ENCODE peak calls at places on chromosome 6, in six cellular contexts. R is fibroblast of the aortic adventitia, D is AG04450, V is progenitor cell of endocrine pancreas, L is breast epithelium, G is RWPE2. X is an unnamed sample.

GRCh38 chr6:111657146-111657545 is 51.5 kb upstream of the TRAF3IP2 start:
- DNase-seq in R (peak), D (no peak), V (no peak), L (no peak), G (no peak), X (no peak)

GRCh38 chr6:169859401-169859977 is 108.1 kb downstream of the ERMARD start:
- DNase-seq in R (no peak), D (no peak), V (no peak), L (no peak), G (no peak), X (peak)

GRCh38 chr6:135909737-135910387 is 58.4 kb downstream of the PDE7B start:
- DNase-seq in R (peak), D (no peak), V (peak), L (no peak), G (no peak), X (no peak)

GRCh38 chr6:101085327-101085726 is 204.2 kb upstream of the ASCC3 start:
- DNase-seq in R (peak), D (no peak), V (no peak), L (no peak), G (no peak), X (no peak)

GRCh38 chr6:127539292-127539691 is 20.2 kb upstream of the MTCL3 start:
- DNase-seq in R (peak), D (no peak), V (no peak), L (no peak), G (no peak), X (no peak)

GRCh38 chr6:168555618-168556273 is 114.8 kb downstream of the SMOC2 start:
- DNase-seq in R (no peak), D (no peak), V (no peak), L (no peak), G (no peak), X (no peak)

GRCh38 chr6:163147988-163148387 is 266.5 kb upstream of the QKI start:
- DNase-seq in R (no peak), D (no peak), V (no peak), L (no peak), G (no peak), X (no peak)

GRCh38 chr6:168332020-168332419 is 12.4 kb upstream of the DACT2 start:
- DNase-seq in R (no peak), D (no peak), V (no peak), L (no peak), G (no peak), X (no peak)

GRCh38 chr6:157432861-157433260 is 51.9 kb downstream of the ZDHHC14 start:
- DNase-seq in R (no peak), D (no peak), V (no peak), L (no peak), G (no peak), X (no peak)

GRCh38 chr6:13769655-13770053 is 44.7 kb downstream of the MCUR1 start:
- DNase-seq in R (no peak), D (no peak), V (no peak), L (no peak), G (no peak), X (peak)
- TF ChIP-seq CTCF in R (peak), D (peak), V (no peak), L (no peak), G (peak), X (no peak)

GRCh38 chr6:56246544-56246940 is 838 bp downstream of the COL21A1 start:
- DNase-seq in R (no peak), D (no peak), V (no peak), L (no peak), G (no peak), X (peak)

GRCh38 chr6:56247654-56248122 is 308 bp upstream of the COL21A1 start:
- DNase-seq in R (no peak), D (no peak), V (no peak), L (no peak), G (no peak), X (no peak)

GRCh38 chr6:56244528-56245253 is 2.7 kb downstream of the COL21A1 start:
- DNase-seq in R (no peak), D (no peak), V (no peak), L (no peak), G (no peak), X (no peak)

GRCh38 chr6:56245903-56246351 is 1.5 kb downstream of the COL21A1 start:
- DNase-seq in R (peak), D (no peak), V (no peak), L (no peak), G (no peak), X (no peak)

DNA sequence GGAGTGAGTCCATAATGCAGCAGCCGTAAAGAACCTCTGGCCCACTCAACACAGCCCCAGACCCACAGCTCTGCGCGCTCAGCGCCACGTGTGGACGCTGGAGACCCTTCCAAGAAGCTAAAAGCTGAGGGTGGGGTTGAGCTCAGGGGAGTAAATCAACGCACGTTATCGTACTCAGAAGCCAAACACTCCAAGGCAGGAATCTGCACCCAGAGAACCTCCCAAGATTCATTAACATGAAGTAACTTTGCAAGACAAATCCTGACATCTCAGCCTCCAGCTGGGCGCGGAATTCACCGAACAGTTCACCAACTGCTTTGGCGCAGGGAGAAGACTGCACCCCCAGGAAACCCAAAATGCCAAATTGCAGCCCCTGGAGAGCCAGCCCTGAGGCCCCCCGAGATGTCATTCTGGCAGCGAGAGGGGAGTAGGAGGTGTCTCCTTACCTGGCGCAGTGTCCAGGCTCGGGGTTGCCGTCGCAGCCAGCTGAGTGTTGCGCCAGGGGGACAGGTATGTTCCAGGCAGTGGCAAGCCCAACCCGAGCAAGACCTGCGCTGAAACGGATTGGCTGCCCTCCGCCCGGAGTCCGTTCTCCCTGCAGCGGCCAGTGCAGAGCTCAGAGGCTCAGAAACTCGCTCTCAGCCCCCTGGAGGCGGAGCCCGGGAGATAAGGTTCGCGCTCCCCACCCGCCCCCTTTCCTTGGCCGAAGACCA is at the start of gene COL21A1:
- DNase-seq in R (peak), D (no peak), V (peak), L (peak), G (no peak), X (peak)
- TF ChIP-seq CTCF in R (peak), D (peak), V (peak), L (no peak), G (no peak), X (no peak)

GRCh38 chr6:38942442-38942841 is 106.1 kb upstream of the GLP1R start:
- DNase-seq in R (no peak), D (no peak), V (no peak), L (no peak), G (no peak), X (no peak)

GRCh38 chr6:38938741-38939140 is 109.8 kb upstream of the GLP1R start:
- DNase-seq in R (no peak), D (no peak), V (no peak), L (no peak), G (no peak), X (no peak)

GRCh38 chr6:38937839-38938613 is 110.6 kb upstream of the GLP1R start:
- DNase-seq in R (no peak), D (no peak), V (no peak), L (no peak), G (no peak), X (no peak)

GRCh38 chr6:38944655-38945279 is 103.8 kb upstream of the GLP1R start:
- DNase-seq in R (no peak), D (no peak), V (no peak), L (no peak), G (no peak), X (no peak)

DNA sequence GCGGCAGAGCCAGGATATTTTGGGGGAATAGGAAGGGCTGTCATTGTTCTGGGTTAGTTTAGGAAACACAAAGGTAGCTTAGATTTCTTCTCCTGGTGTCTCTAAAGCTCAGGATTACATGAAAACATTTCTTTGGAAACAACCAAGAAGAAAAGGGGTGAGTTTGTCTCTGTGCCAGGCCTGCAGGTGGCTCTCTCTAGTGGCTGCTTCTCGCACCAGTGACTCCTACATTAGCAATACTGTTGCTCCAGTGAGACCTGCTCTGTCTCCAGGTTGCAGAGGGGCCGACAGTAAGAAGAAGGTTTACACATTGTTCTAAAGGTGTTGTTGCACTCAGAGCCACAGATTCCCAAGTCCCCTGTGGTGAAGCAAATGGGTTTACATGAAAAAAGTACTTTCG is 104.6 kb upstream of the GLP1R start:
- DNase-seq in R (no peak), D (no peak), V (no peak), L (no peak), G (no peak), X (no peak)
- TF ChIP-seq CTCF in R (no peak), D (no peak), V (no peak), L (no peak), G (no peak), X (no peak)

DNA sequence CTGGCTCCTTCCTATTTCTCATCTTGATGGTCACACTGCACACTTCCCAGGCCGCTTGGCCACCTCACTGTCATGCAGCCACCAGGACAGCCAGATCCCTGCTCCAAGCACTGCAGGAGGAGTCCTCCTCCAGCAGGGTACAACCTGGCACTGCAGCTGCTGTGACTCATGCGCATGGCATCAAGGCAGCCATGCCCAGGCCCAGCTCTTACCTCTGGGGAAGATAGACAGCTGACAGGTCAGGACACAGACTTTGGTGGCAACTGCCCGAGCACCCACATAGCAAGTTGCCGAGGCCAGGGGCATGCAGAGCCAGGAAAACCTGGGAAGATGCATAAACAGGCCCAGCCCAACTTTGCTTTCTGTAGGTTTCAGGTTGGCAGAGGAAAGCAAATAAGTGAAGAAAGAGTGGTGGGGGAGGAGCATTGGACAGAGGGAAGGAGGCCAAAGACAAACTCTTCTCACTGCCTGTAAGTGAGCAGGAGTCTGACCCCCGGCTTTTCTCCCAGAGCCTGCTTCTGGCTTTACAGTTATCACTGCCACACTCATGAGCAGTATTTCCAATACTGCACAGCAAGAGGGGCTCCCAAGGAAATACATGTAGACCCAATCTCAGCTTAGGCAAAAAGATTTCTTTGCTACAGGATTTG is 38.8 kb downstream of the SLC22A3 start:
- DNase-seq in R (peak), D (no peak), V (no peak), L (peak), G (peak), X (no peak)
- TF ChIP-seq CTCF in R (peak), D (no peak), V (no peak), L (no peak), G (peak), X (no peak)

GRCh38 chr6:90574610-90575009 is 12.3 kb downstream of the MAP3K7 start:
- DNase-seq in R (peak), D (no peak), V (no peak), L (no peak), G (no peak), X (no peak)

GRCh38 chr6:90569223-90569622 is 17.6 kb downstream of the MAP3K7 start:
- DNase-seq in R (no peak), D (no peak), V (no peak), L (no peak), G (no peak), X (no peak)

GRCh38 chr6:90578894-90579549 is 7.8 kb downstream of the MAP3K7 start:
- DNase-seq in R (no peak), D (no peak), V (no peak), L (peak), G (no peak), X (no peak)

GRCh38 chr6:90575267-90575666 is 11.6 kb downstream of the MAP3K7 start:
- DNase-seq in R (no peak), D (no peak), V (no peak), L (no peak), G (no peak), X (no peak)

GRCh38 chr6:90573624-90574023 is 13.2 kb downstream of the MAP3K7 start:
- DNase-seq in R (no peak), D (no peak), V (no peak), L (peak), G (no peak), X (no peak)
- TF ChIP-seq CTCF in R (no peak), D (no peak), V (no peak), L (no peak), G (no peak), X (no peak)

DNA sequence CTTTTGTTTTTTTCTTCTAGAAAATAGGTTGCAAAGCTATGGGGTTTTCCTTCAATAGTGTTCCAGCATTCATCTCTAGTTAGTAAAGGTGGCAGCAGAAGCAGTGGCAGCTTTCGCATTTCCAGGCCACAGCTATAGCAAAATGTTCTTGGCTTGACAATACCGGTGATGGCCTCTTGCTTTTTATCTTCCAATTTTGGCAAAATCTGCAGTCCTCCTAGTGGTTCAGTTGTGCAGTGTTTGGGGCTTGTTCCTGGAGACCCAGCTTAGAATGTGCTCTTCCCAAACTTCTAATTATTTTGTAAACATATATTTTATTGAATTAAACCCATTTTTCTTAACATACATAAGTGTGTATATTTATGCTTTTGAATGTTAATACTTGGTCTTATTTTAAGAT is 370.6 kb upstream of the MAN1A1 start:
- DNase-seq in R (peak), D (no peak), V (no peak), L (no peak), G (no peak), X (no peak)
- TF ChIP-seq CTCF in R (peak), D (peak), V (peak), L (no peak), G (no peak), X (no peak)

GRCh38 chr6:41022294-41022693 is 16.7 kb downstream of the UNC5CL start:
- DNase-seq in R (peak), D (no peak), V (no peak), L (no peak), G (no peak), X (no peak)
- TF ChIP-seq CTCF in R (no peak), D (no peak), V (no peak), L (no peak), G (no peak), X (no peak)

GRCh38 chr6:167118839-167119238 is 4.1 kb upstream of the CCR6 start:
- DNase-seq in R (no peak), D (no peak), V (no peak), L (no peak), G (no peak), X (no peak)

GRCh38 chr6:167121471-167121870 is 1.4 kb upstream of the CCR6 start:
- DNase-seq in R (no peak), D (no peak), V (no peak), L (no peak), G (no peak), X (no peak)

GRCh38 chr6:167120557-167121030 is 2.3 kb upstream of the CCR6 start:
- DNase-seq in R (no peak), D (no peak), V (no peak), L (no peak), G (no peak), X (no peak)

GRCh38 chr6:167118006-167118405 is 4.9 kb upstream of the CCR6 start:
- DNase-seq in R (no peak), D (no peak), V (no peak), L (no peak), G (no peak), X (no peak)

DNA sequence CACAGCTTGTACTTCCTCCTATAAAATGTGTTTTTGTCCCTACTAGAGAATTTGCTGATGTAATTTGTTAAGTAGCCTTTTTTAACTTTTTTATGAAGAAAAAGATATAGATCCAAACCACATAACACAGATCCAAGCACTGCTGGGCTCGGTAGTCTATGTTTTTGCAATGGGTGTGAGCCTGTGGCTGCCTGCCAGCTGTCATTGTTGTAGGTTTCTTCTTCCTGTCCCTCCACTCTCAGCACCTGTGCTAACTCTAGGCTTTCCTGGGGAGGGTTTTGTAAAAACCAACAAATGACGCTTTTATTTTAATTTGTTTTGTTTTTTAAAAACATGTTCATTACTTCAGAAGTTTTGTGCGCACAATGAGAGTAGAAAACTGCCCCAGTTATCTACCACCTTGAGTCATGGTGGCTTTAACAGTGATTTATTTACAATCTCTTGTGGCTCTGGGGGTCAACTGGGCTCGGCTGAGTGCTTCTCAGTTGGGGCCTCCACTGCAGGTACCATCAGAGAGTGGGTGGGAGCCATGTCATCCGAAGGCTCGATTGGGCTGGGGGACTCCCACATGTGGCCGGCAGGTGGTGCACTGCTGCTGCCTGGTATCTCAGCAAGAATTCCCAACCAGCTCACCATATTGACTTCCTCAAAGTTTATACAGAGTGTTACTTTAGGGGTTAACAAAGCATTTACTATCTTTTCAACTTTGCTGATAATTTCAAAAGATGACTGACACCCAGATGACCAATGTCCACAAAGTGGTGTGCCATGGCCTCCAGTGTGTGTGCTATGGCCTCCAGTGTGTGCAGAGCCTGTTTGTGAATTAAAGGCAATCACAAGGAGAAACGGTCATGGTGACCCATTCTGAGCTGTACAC is 3.0 kb upstream of the CCR6 start:
- DNase-seq in R (no peak), D (no peak), V (no peak), L (no peak), G (no peak), X (no peak)
- TF ChIP-seq CTCF in R (no peak), D (no peak), V (no peak), L (no peak), G (no peak), X (no peak)

X was measured in lower leg skin.